ENCODE peak calls at places on chromosomes 12 and 14, in four cellular contexts. S is stomach, J is pancreas, B is gastrocnemius medialis. M is an unnamed sample.

GRCh38 chr12:56661979-56662638 is 16.3 kb upstream of the ATP5F1B start:
- DNase-seq in S (no peak), J (no peak), B (no peak), M (no peak)

GRCh38 chr14:90381999-90382451 is 14.8 kb upstream of the CALM1 start:
- DNase-seq in S (peak; percentile 73), J (peak; percentile 79), B (peak; percentile 57), M (peak; percentile 26)

GRCh38 chr14:56964885-56965284 is 154.6 kb upstream of the OTX2 start:
- DNase-seq in S (no peak), J (no peak), B (no peak), M (peak; percentile 25)

GRCh38 chr14:93085916-93086315 is 29.8 kb downstream of the ITPK1 start:
- DNase-seq in S (no peak), J (no peak), B (no peak), M (peak; percentile 74)

GRCh38 chr14:88834883-88835431 is 10.5 kb downstream of the TTC8 start:
- DNase-seq in S (no peak), J (no peak), B (no peak), M (no peak)

GRCh38 chr12:95201056-95201670 is 16.1 kb downstream of the FGD6 start:
- DNase-seq in S (no peak), J (no peak), B (no peak), M (no peak)

GRCh38 chr12:115354007-115354452 is 670.1 kb upstream of the TBX3 start:
- DNase-seq in S (peak; percentile 56), J (peak; percentile 19), B (peak; percentile 72), M (no peak)

GRCh38 chr14:22837750-22838538 is 1.6 kb downstream of the MMP14 start:
- DNase-seq in S (no peak), J (no peak), B (peak; percentile 77), M (no peak)

GRCh38 chr12:124044021-124044420 is 71.0 kb downstream of the ZNF664 start:
- DNase-seq in S (no peak), J (no peak), B (no peak), M (no peak)

GRCh38 chr12:62472472-62472871 is 5.8 kb downstream of the MON2 start:
- DNase-seq in S (no peak), J (no peak), B (no peak), M (no peak)

GRCh38 chr14:44369401-44370123 is 137.5 kb downstream of the FSCB start:
- DNase-seq in S (no peak), J (no peak), B (no peak), M (no peak)

GRCh38 chr12:12610711-12611110 is 965 bp upstream of the CREBL2 start:
- DNase-seq in S (no peak), J (no peak), B (no peak), M (no peak)

GRCh38 chr12:12609692-12610091 is 2.0 kb upstream of the CREBL2 start:
- DNase-seq in S (no peak), J (no peak), B (no peak), M (no peak)

GRCh38 chr12:12611512-12612306 is at the start of gene CREBL2:
- DNase-seq in S (peak; percentile 92), J (peak; percentile 93), B (peak; percentile 97), M (peak; percentile 93)

GRCh38 chr12:12606793-12607589 is 4.7 kb upstream of the CREBL2 start:
- DNase-seq in S (no peak), J (no peak), B (no peak), M (no peak)

DNA sequence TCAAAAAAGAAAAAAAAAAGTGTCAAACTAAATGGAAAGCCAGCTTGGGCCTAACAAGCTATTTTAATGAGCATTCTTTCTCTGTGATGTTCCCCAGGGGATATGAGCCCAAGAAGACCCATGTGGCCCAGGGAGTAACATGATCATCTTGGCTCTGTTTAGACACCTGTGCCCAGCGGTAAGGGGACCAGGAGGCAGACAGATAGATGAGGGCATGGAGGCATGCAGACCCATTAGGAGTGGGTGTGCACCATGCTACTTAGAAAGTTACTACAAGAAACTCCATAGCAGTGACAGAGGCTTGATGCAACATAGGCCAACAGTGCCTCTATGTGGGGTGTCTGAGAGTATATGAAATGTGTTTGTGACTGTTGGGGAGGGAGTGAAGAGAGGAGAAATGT is 3.1 kb upstream of the CREBL2 start:
- DNase-seq in S (no peak), J (no peak), B (no peak), M (no peak)
- TF ChIP-seq CTCF in S (no peak), J (no peak), B (no peak), M (no peak)

DNA sequence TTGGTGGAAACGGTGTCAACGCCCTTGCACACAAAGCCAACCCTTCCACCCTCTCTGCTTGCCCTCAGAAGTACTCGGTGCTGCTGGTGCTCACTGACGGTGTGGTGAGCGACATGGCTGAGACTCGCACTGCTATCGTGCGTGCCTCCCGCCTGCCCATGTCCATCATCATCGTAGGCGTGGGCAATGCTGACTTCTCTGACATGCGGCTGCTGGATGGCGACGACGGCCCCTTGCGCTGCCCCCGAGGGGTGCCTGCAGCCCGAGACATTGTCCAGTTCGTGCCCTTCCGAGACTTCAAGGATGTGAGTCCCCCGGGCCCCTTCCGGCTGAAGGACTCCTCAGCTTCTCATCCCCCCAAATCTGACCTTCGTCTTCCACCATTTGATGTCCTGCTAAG is 5.7 kb downstream of the CPNE6 start:
- DNase-seq in S (no peak), J (no peak), B (no peak), M (no peak)
- H3K27me3 ChIP-seq in S (no peaks in the 10 kb centered on the region), J (no peaks in the 10 kb centered on the region), B (peaks cover 19% of the 10 kb centered on the region), M (no peaks in the 10 kb centered on the region)

GRCh38 chr12:65824314-65824563 is at the start of gene HMGA2:
- DNase-seq in S (no peak), J (peak; percentile 19), B (no peak), M (no peak)

GRCh38 chr12:65825323-65825572 is 965 bp downstream of the HMGA2 start:
- DNase-seq in S (no peak), J (no peak), B (no peak), M (no peak)

GRCh38 chr12:65822732-65823480 is 1.4 kb upstream of the HMGA2 start:
- DNase-seq in S (peak; percentile 38), J (peak; percentile 13), B (no peak), M (peak; percentile 79)

GRCh38 chr12:65825573-65826512 is 1.6 kb downstream of the HMGA2 start:
- DNase-seq in S (peak; percentile 45), J (peak; percentile 20), B (no peak), M (peak; percentile 31)

DNA sequence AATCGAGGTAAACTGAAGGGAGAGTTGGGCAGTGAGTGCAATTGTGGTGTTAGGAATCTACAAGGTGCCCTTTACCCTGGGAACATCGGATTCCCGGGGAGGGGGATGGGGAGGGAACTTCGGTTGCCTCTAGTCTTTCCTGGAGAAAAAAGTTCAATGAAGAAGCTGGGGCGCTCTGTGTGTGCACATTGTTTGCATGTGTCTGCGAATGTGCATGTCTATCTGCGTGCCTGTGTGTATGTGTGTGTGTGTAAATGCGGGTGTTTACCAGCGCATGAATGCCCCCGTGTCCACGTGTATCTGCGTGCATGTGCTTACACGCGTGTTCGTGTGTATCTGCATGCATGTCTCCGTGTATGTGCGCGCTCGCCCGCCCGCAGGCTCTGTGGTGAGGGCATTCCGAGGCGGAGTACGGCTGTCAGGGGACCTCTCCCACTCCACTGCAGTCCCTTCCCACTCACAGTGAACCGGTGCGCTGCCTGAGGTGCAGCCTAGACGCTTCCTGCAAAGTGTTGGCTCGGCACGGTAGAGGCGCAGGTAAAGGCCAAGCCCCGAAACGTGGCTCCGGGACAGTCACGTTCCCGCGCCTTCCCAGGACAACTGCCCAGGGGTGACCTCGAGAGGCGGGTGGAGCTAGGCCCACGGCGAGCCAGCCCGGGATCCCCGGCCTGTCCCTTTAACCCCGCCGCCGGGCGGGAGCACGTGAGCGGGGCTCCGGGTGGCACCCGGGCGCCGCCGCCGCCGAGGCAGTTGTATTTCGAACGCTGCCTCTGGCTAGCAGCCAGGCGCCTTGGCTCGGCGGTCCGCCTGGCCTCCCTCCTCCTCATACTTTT is 586 bp upstream of the HMGA2 start:
- DNase-seq in S (peak; percentile 70), J (peak; percentile 31), B (no peak), M (peak; percentile 50)
- H3K4me3 ChIP-seq in S (peak overlapping the region; percentile 87), J (peak overlapping the region; percentile 58), B (peak overlapping the region; percentile 73), M (peak overlapping the region; percentile 85)

GRCh38 chr14:104151028-104151385 is 12.6 kb downstream of the KIF26A start:
- DNase-seq in S (no peak), J (no peak), B (no peak), M (no peak)

GRCh38 chr14:104149278-104149595 is 10.8 kb downstream of the KIF26A start:
- DNase-seq in S (no peak), J (no peak), B (no peak), M (no peak)

GRCh38 chr14:104151546-104152245 is 13.3 kb downstream of the KIF26A start:
- DNase-seq in S (no peak), J (peak; percentile 85), B (no peak), M (no peak)

GRCh38 chr14:104149617-104150141 is 11.3 kb downstream of the KIF26A start:
- DNase-seq in S (no peak), J (peak; percentile 62), B (no peak), M (peak; percentile 91)

DNA sequence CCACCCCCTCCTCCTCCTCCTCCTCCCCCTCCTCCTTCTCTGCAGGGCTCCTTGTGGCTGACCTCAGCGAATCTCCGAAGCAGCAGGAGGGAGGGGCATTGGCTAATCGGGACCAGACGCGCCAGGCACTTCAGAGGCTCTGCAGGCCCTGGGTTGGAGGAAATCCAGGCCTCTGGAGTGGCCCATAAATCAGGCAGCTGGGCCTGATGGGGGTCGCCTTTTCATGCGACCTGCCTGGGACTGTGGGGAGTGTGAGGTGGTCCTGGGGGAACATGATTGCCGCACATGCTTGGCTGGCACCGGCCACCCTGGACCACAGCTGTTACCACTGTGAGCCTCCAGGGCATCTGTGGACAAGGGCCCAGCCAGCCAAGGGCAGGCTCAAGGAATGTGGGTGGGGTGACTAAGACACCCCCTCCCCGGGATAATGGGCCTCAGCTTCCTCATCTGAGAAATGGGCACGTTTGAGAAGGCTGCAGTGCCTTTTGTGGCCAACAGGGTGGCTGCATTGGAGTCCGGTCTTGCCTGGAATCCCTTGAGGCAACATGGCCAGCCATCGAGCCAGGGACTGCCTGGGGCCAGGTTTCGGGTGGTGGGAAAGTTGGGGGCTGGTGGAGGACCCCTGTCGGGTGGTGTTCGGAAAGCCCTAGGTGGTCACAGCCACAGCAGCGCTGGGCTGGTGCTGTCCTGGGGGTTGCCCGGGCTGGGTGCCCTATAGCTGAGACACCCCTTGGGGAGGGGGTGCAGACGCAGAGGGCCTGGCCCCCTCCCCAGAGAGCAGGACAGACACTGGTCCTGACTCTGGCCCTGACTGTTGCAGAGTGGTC is 12.0 kb downstream of the KIF26A start:
- DNase-seq in S (no peak), J (peak; percentile 63), B (no peak), M (peak; percentile 94)
- TF ChIP-seq CTCF in S (no peak), J (peak; percentile 13), B (no peak), M (peak; percentile 62)

M was measured in WERI-Rb-1.